ENCODE peak calls at places on chromosomes 7 and 10, in four cellular contexts. One of them, this sample, is unnamed.

GRCh38 chr10:96130326-96130758 is 245 bp downstream of the ZNF518A start:
- DNase-seq in cardiac fibroblast: no peak
- DNase-seq in left lung: peak; percentile 77
- DNase-seq in fibroblast of mammary gland: no peak
- DNase-seq in this sample: peak; percentile 74

GRCh38 chr10:103839513-103839864 is 15.9 kb downstream of the SH3PXD2A start:
- DNase-seq in cardiac fibroblast: no peak
- DNase-seq in fibroblast of mammary gland: no peak
- DNase-seq in left lung: no peak
- DNase-seq in this sample: no peak

GRCh38 chr10:46550076-46550790 is 6.2 kb downstream of the GPRIN2 start:
- DNase-seq in fibroblast of mammary gland: no peak
- DNase-seq in cardiac fibroblast: no peak
- DNase-seq in left lung: peak; percentile 32
- DNase-seq in this sample: no peak

GRCh38 chr7:46603780-46604725 is 683.0 kb upstream of the IGFBP3 start:
- DNase-seq in left lung: peak; percentile 52
- DNase-seq in cardiac fibroblast: peak; percentile 97
- DNase-seq in fibroblast of mammary gland: peak; percentile 93
- DNase-seq in this sample: peak; percentile 89

GRCh38 chr10:122062831-122063674 is 74.1 kb downstream of the TACC2 start:
- DNase-seq in cardiac fibroblast: peak; percentile 90
- DNase-seq in left lung: peak; percentile 86
- DNase-seq in fibroblast of mammary gland: peak; percentile 92
- DNase-seq in this sample: peak; percentile 92

GRCh38 chr7:140455743-140456142 is 23.6 kb downstream of the MKRN1 start:
- DNase-seq in cardiac fibroblast: no peak
- DNase-seq in fibroblast of mammary gland: no peak
- DNase-seq in left lung: no peak
- DNase-seq in this sample: no peak

GRCh38 chr7:78151229-78151628 is 352.7 kb downstream of the PHTF2 start:
- DNase-seq in fibroblast of mammary gland: peak; percentile 98
- DNase-seq in cardiac fibroblast: peak; percentile 58
- DNase-seq in left lung: no peak
- DNase-seq in this sample: peak; percentile 93

GRCh38 chr7:38881947-38882684 is 26.9 kb downstream of the VPS41 start:
- DNase-seq in fibroblast of mammary gland: no peak
- DNase-seq in cardiac fibroblast: no peak
- DNase-seq in left lung: no peak
- DNase-seq in this sample: no peak

GRCh38 chr7:83324596-83324995 is 161.9 kb upstream of the PCLO start:
- DNase-seq in fibroblast of mammary gland: no peak
- DNase-seq in cardiac fibroblast: no peak
- DNase-seq in left lung: no peak
- DNase-seq in this sample: no peak

GRCh38 chr10:34125702-34126101 is 689.4 kb downstream of the PARD3 start:
- DNase-seq in left lung: no peak
- DNase-seq in fibroblast of mammary gland: no peak
- DNase-seq in cardiac fibroblast: no peak
- DNase-seq in this sample: no peak

GRCh38 chr10:24944512-24945255 is 7.7 kb downstream of the PRTFDC1 start:
- DNase-seq in left lung: no peak
- DNase-seq in cardiac fibroblast: peak; percentile 71
- DNase-seq in fibroblast of mammary gland: peak; percentile 92
- DNase-seq in this sample: peak; percentile 76

GRCh38 chr7:24052572-24053223 is 231.3 kb upstream of the NPY start:
- DNase-seq in left lung: no peak
- DNase-seq in fibroblast of mammary gland: peak; percentile 8
- DNase-seq in cardiac fibroblast: peak; percentile 7
- DNase-seq in this sample: peak; percentile 36

GRCh38 chr7:140494877-140495276 is 15.6 kb upstream of the MKRN1 start:
- DNase-seq in left lung: no peak
- DNase-seq in cardiac fibroblast: no peak
- DNase-seq in fibroblast of mammary gland: no peak
- DNase-seq in this sample: no peak

GRCh38 chr10:10804998-10805737 is 212.5 kb upstream of the CELF2 start:
- DNase-seq in cardiac fibroblast: peak; percentile 91
- DNase-seq in left lung: no peak
- DNase-seq in fibroblast of mammary gland: peak; percentile 93
- DNase-seq in this sample: peak; percentile 87

GRCh38 chr7:5470721-5471311 is 47.2 kb upstream of the TNRC18 start:
- DNase-seq in fibroblast of mammary gland: peak; percentile 27
- DNase-seq in left lung: no peak
- DNase-seq in cardiac fibroblast: no peak
- DNase-seq in this sample: no peak

GRCh38 chr10:11611248-11612003 is at the start of gene USP6NL:
- DNase-seq in fibroblast of mammary gland: peak; percentile 72
- DNase-seq in left lung: peak; percentile 94
- DNase-seq in cardiac fibroblast: peak; percentile 75
- DNase-seq in this sample: peak; percentile 82

GRCh38 chr7:69608049-69608448 is 9.8 kb downstream of the AUTS2 start:
- DNase-seq in fibroblast of mammary gland: no peak
- DNase-seq in left lung: no peak
- DNase-seq in cardiac fibroblast: no peak
- DNase-seq in this sample: no peak

GRCh38 chr10:130300608-130301025 is 164.4 kb downstream of the GLRX3 start:
- DNase-seq in left lung: peak; percentile 34
- DNase-seq in fibroblast of mammary gland: peak; percentile 19
- DNase-seq in cardiac fibroblast: no peak
- DNase-seq in this sample: no peak

GRCh38 chr7:9718071-9718470 is 1255.6 kb upstream of the PHF14 start:
- DNase-seq in left lung: no peak
- DNase-seq in cardiac fibroblast: no peak
- DNase-seq in fibroblast of mammary gland: no peak
- DNase-seq in this sample: no peak

GRCh38 chr10:13143761-13144160 is 17.6 kb upstream of the MCM10 start:
- DNase-seq in left lung: no peak
- DNase-seq in cardiac fibroblast: no peak
- DNase-seq in fibroblast of mammary gland: no peak
- DNase-seq in this sample: no peak

GRCh38 chr10:12625393-12626023 is 276.2 kb downstream of the CAMK1D start:
- DNase-seq in fibroblast of mammary gland: no peak
- DNase-seq in left lung: no peak
- DNase-seq in cardiac fibroblast: no peak
- DNase-seq in this sample: no peak

GRCh38 chr10:101694056-101694673 is 805 bp downstream of the FBXW4 start:
- DNase-seq in fibroblast of mammary gland: peak; percentile 37
- DNase-seq in cardiac fibroblast: peak; percentile 65
- DNase-seq in left lung: peak; percentile 59
- DNase-seq in this sample: peak; percentile 77

GRCh38 chr7:141737118-141737835 is 881 bp upstream of the SSBP1 start:
- DNase-seq in left lung: no peak
- DNase-seq in cardiac fibroblast: peak; percentile 19
- DNase-seq in fibroblast of mammary gland: peak; percentile 52
- DNase-seq in this sample: no peak

GRCh38 chr7:32583791-32584190 is 88.5 kb downstream of the AVL9 start:
- DNase-seq in fibroblast of mammary gland: peak; percentile 67
- DNase-seq in left lung: no peak
- DNase-seq in cardiac fibroblast: no peak
- DNase-seq in this sample: peak; percentile 94

GRCh38 chr10:103416436-103417147 is 20.2 kb downstream of the PDCD11 start:
- DNase-seq in left lung: peak; percentile 40
- DNase-seq in fibroblast of mammary gland: peak; percentile 73
- DNase-seq in cardiac fibroblast: peak; percentile 79
- DNase-seq in this sample: peak; percentile 24

GRCh38 chr7:85065888-85066485 is 120.9 kb downstream of the SEMA3D start:
- DNase-seq in fibroblast of mammary gland: no peak
- DNase-seq in cardiac fibroblast: peak; percentile 14
- DNase-seq in left lung: no peak
- DNase-seq in this sample: no peak

GRCh38 chr7:27601217-27601616 is 61.5 kb downstream of the HIBADH start:
- DNase-seq in left lung: no peak
- DNase-seq in cardiac fibroblast: no peak
- DNase-seq in fibroblast of mammary gland: no peak
- DNase-seq in this sample: no peak

GRCh38 chr10:117370205-117370604 is 5.0 kb downstream of the PDZD8 start:
- DNase-seq in left lung: no peak
- DNase-seq in fibroblast of mammary gland: peak; percentile 61
- DNase-seq in cardiac fibroblast: peak; percentile 82
- DNase-seq in this sample: peak; percentile 37

GRCh38 chr7:33744293-33744692 is 161.0 kb upstream of the BMPER start:
- DNase-seq in left lung: no peak
- DNase-seq in fibroblast of mammary gland: peak; percentile 36
- DNase-seq in cardiac fibroblast: peak; percentile 54
- DNase-seq in this sample: no peak

GRCh38 chr10:55631071-55631654 is 729.9 kb downstream of the ZWINT start:
- DNase-seq in fibroblast of mammary gland: peak; percentile 3
- DNase-seq in cardiac fibroblast: peak; percentile 18
- DNase-seq in left lung: peak; percentile 44
- DNase-seq in this sample: peak; percentile 1

GRCh38 chr7:117818241-117818640 is 55.0 kb downstream of the CTTNBP2 start:
- DNase-seq in cardiac fibroblast: no peak
- DNase-seq in fibroblast of mammary gland: no peak
- DNase-seq in left lung: no peak
- DNase-seq in this sample: peak; percentile 69

GRCh38 chr10:117734626-117735405 is 192.3 kb downstream of the EMX2 start:
- DNase-seq in cardiac fibroblast: no peak
- DNase-seq in left lung: no peak
- DNase-seq in fibroblast of mammary gland: no peak
- DNase-seq in this sample: no peak

GRCh38 chr10:3478153-3478552 is 305.6 kb upstream of the PITRM1 start:
- DNase-seq in fibroblast of mammary gland: no peak
- DNase-seq in cardiac fibroblast: no peak
- DNase-seq in left lung: no peak
- DNase-seq in this sample: no peak

GRCh38 chr10:3476186-3476585 is 303.6 kb upstream of the PITRM1 start:
- DNase-seq in cardiac fibroblast: no peak
- DNase-seq in left lung: no peak
- DNase-seq in fibroblast of mammary gland: no peak
- DNase-seq in this sample: no peak

GRCh38 chr10:3475367-3475766 is 302.8 kb upstream of the PITRM1 start:
- DNase-seq in fibroblast of mammary gland: no peak
- DNase-seq in left lung: no peak
- DNase-seq in cardiac fibroblast: no peak
- DNase-seq in this sample: no peak

GRCh38 chr10:3477683-3478082 is 305.1 kb upstream of the PITRM1 start:
- DNase-seq in left lung: no peak
- DNase-seq in cardiac fibroblast: peak; percentile 92
- DNase-seq in fibroblast of mammary gland: peak; percentile 95
- DNase-seq in this sample: peak; percentile 58

DNA sequence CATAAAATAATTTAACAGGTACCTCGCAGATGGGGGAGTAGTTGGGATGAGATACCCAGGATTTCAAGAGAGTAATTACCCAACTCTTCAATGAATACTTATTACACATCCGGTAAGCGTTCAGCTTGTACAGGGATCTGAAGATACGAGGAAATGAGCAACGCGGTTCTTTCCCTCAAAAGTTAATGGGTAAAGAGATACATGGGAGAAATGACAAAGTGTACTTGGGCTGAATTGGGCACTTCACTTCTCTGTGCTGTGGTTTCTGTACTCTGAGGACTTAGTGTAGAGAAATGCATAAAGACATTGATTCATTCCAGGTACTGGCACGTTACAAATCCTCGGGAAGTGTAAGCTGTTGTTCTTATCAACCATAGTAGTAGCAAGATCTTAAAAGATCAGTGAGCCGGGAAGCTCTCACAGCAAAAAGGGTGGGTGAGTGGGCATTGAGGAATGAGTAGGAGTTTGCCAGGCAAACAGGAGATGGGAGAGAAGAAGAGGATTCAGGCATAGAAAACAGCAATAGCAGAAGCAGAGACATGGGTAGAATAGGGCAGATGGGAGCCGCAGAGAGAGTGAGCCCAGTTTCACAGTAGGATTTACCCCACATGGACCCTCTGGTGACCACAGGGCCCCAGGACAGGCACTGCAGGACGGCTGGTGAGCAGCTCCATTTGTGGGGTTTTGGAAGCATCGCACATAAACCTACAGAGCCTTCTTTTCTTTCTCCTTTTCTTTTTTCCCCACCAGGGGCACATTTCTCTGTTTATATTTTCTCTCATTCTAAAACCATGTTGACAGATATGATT is 304.3 kb upstream of the PITRM1 start:
- DNase-seq in left lung: no peak
- DNase-seq in cardiac fibroblast: no peak
- DNase-seq in fibroblast of mammary gland: no peak
- DNase-seq in this sample: no peak
- TF ChIP-seq CTCF in left lung: no peak
- TF ChIP-seq CTCF in cardiac fibroblast: no peak
- TF ChIP-seq CTCF in fibroblast of mammary gland: peak; percentile 1
- TF ChIP-seq CTCF in this sample: no peak

DNA sequence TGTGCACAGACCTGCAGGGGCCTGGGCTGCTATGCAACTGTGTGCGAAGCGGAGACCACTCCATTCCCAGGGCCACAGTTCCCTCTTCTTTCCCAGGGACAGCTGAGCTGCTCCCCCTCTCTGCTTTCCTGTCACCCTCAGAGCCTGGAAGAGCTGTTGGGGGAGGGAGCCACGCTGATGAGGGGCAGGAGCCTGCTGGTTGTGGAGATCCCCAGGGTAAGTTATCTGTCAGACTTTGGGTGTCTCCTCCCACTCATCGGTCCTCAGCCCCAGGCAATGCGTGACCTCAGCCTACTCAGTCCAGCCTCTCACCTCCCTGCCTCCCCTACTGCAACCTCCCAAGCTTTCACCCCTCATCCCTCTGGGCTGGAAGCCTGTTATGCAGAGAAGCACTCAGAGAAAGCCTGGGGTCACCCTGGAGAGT is 53.5 kb downstream of the ZNF467 start:
- DNase-seq in cardiac fibroblast: no peak
- DNase-seq in left lung: no peak
- DNase-seq in fibroblast of mammary gland: no peak
- DNase-seq in this sample: no peak
- H3K4me3 ChIP-seq in cardiac fibroblast: no peak overlapping the region
- H3K4me3 ChIP-seq in left lung: no peak overlapping the region
- H3K4me3 ChIP-seq in fibroblast of mammary gland: no peak overlapping the region
- H3K4me3 ChIP-seq in this sample: no peak overlapping the region

GRCh38 chr7:143256325-143256724 is 6.9 kb upstream of the GSTK1 start:
- DNase-seq in left lung: no peak
- DNase-seq in cardiac fibroblast: no peak
- DNase-seq in fibroblast of mammary gland: no peak
- DNase-seq in this sample: no peak
- TF ChIP-seq CTCF in left lung: no peak
- TF ChIP-seq CTCF in cardiac fibroblast: peak; percentile 33
- TF ChIP-seq CTCF in fibroblast of mammary gland: peak; percentile 14
- TF ChIP-seq CTCF in this sample: no peak

DNA sequence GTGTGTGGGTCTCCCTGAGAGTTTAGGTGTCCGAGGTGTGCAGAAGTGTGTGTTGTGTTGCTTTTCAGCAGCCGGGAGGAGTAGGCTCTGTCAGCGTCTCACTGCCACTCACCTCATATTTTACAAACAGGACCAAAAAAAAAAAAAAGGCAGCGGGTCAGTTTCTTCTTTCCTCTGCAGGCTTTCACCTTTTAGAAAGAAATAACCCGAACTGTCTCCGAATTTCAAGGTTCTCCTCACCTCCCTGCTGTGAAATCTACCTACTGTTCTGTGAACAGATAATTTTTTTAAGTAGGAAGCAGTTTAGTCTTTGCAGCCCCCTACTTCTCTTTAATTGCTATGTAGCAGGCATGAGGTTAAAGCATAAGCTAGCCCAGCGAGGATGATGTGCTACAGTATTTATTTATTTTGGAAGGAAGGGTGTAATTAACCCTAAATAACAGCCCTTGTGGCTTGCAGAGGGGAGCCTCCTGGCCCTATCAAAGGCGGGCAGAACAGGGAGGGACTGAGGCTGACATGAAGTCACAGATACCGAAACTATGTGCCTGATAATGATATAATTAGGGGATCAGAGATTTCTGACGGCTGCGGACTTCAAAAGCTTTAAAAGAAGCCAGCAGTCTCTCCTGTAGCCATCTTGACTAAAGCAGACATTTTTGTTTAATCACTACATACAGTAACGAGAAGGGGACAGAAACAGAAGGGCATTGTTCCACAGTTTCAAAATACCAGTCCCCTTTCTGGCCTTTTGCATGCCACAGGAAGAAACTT is 1.6 kb downstream of the BAMBI start:
- DNase-seq in fibroblast of mammary gland: no peak
- DNase-seq in left lung: no peak
- DNase-seq in cardiac fibroblast: peak; percentile 19
- DNase-seq in this sample: no peak
- H3K4me3 ChIP-seq in fibroblast of mammary gland: peak overlapping the region; percentile 56
- H3K4me3 ChIP-seq in left lung: peak overlapping the region; percentile 65
- H3K4me3 ChIP-seq in cardiac fibroblast: peak overlapping the region; percentile 80
- H3K4me3 ChIP-seq in this sample: peak overlapping the region; percentile 67